ENCODE peak calls at places on chromosomes 13 and 19, in four cellular contexts. One of them, this sample, is unnamed.

GRCh38 chr13:110185696-110186095 is 121.3 kb downstream of the COL4A1 start:
- DNase-seq in GM23338: no peak
- DNase-seq in sigmoid colon: peak; percentile 48
- DNase-seq in spleen: no peak
- DNase-seq in this sample: no peak

GRCh38 chr19:52664461-52664860 is 26.3 kb upstream of the ZNF83 start:
- DNase-seq in GM23338: peak; percentile 39
- DNase-seq in sigmoid colon: no peak
- DNase-seq in spleen: no peak
- DNase-seq in this sample: no peak

GRCh38 chr13:99969934-99970760 is 1.4 kb downstream of the ZIC5 start:
- DNase-seq in GM23338: peak; percentile 84
- DNase-seq in sigmoid colon: no peak
- DNase-seq in spleen: no peak
- DNase-seq in this sample: no peak

GRCh38 chr13:89554801-89555200 is 1792.7 kb upstream of the MIR17HG start:
- DNase-seq in GM23338: no peak
- DNase-seq in sigmoid colon: no peak
- DNase-seq in spleen: no peak
- DNase-seq in this sample: no peak

GRCh38 chr19:11335449-11336146 is 3.9 kb downstream of the RAB3D start:
- DNase-seq in GM23338: no peak
- DNase-seq in sigmoid colon: no peak
- DNase-seq in spleen: no peak
- DNase-seq in this sample: no peak

GRCh38 chr19:22052644-22053013 is 345 bp downstream of the ZNF257 start:
- DNase-seq in GM23338: no peak
- DNase-seq in sigmoid colon: peak; percentile 59
- DNase-seq in spleen: peak; percentile 79
- DNase-seq in this sample: no peak

GRCh38 chr13:74573654-74574053 is 439.4 kb upstream of the KLF12 start:
- DNase-seq in GM23338: peak; percentile 78
- DNase-seq in sigmoid colon: no peak
- DNase-seq in spleen: no peak
- DNase-seq in this sample: no peak

GRCh38 chr13:26946675-26947342 is 186.2 kb upstream of the GPR12 start:
- DNase-seq in GM23338: peak; percentile 74
- DNase-seq in sigmoid colon: no peak
- DNase-seq in spleen: no peak
- DNase-seq in this sample: no peak

GRCh38 chr19:39557791-39558622 is 18.0 kb upstream of the EID2 start:
- DNase-seq in GM23338: no peak
- DNase-seq in sigmoid colon: no peak
- DNase-seq in spleen: no peak
- DNase-seq in this sample: peak; percentile 37

GRCh38 chr19:49767380-49767779 is 579 bp downstream of the AP2A1 start:
- DNase-seq in GM23338: peak; percentile 46
- DNase-seq in sigmoid colon: no peak
- DNase-seq in spleen: no peak
- DNase-seq in this sample: no peak
- H3K4me3 ChIP-seq in GM23338: peak overlapping the region; percentile 95
- H3K4me3 ChIP-seq in sigmoid colon: peak overlapping the region; percentile 90
- H3K4me3 ChIP-seq in spleen: peak overlapping the region; percentile 76
- H3K4me3 ChIP-seq in this sample: peak overlapping the region; percentile 93

GRCh38 chr13:23672616-23673015 is 102.4 kb downstream of the TNFRSF19 start:
- DNase-seq in GM23338: no peak
- DNase-seq in sigmoid colon: no peak
- DNase-seq in spleen: no peak
- DNase-seq in this sample: peak; percentile 70
- TF ChIP-seq POLR2AphosphoS5 in GM23338: no peak
- TF ChIP-seq POLR2AphosphoS5 in sigmoid colon: no peak
- TF ChIP-seq POLR2AphosphoS5 in spleen: no peak
- TF ChIP-seq POLR2AphosphoS5 in this sample: no peak

DNA sequence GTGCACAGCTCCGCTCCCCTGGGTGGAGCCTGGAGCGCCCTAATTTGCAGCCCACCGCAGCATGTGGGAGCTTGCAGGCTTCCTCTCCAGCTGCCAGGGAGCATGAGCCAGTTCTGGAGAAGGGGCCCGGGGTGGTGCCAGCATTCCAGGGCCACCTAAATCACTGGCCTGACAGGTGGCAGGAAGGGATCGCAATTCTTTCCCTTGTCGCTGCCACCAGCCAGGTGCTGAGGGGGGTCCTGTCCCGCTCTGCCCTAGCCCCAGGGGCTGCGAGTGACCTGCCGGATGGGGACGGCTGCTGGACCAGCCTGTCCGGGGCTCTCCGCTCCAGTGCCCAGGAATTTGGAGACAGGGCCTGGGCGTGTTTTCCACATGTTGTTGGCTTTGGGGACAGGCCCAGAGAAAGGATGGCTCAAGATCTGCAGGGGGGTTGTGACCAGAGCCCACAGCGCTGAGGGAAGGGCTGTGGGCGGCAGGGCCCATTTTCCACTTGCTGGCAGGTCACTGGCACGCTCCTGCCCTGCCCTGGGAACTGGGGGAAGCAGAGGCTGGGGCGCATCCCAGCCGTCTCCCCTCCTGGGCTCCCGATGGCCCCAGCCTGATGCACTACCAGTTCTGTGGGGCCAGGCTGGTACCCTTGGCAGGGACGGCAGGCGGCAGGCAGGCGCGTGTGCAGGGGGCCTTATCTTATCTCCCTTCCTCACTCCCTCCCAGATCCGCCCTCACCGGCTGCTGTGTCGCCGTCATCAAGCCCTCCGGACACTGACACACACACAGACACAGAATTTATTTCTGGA is 9.5 kb downstream of the NDUFA11 start:
- DNase-seq in GM23338: no peak
- DNase-seq in sigmoid colon: no peak
- DNase-seq in spleen: peak; percentile 78
- DNase-seq in this sample: no peak
- H3K4me3 ChIP-seq in GM23338: no peak overlapping the region
- H3K4me3 ChIP-seq in sigmoid colon: no peak overlapping the region
- H3K4me3 ChIP-seq in spleen: no peak overlapping the region
- H3K4me3 ChIP-seq in this sample: no peak overlapping the region

DNA sequence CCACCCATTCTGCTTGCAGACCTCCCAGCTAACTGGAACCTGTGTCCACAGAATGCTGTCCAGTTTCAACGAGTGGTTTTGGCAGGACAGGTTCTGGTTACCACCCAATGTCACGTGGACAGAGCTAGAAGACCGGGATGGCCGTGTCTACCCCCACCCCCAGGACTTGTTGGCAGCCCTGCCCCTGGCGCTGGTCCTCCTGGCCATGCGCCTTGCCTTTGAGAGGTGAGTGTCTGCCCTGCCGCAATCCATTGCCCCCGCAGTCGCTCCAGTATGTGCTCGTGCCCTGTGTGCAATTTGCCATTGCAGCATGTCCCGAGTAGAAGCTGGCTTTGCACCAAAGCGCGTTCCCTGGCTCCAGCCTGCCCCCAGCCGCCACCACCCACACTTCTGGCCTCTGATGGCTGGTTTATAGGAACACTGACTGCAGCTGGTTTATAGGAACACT is 41.9 kb downstream of the CERS4 start:
- DNase-seq in GM23338: no peak
- DNase-seq in sigmoid colon: peak; percentile 95
- DNase-seq in spleen: no peak
- DNase-seq in this sample: peak; percentile 92
- TF ChIP-seq POLR2AphosphoS5 in GM23338: no peak
- TF ChIP-seq POLR2AphosphoS5 in sigmoid colon: peak; percentile 80
- TF ChIP-seq POLR2AphosphoS5 in spleen: peak; percentile 32
- TF ChIP-seq POLR2AphosphoS5 in this sample: peak; percentile 53

This sample was measured in esophagus muscularis mucosa.